ENCODE peak calls at places on chromosomes 13 and 19, in eight cellular contexts. Z is pancreas, T is mucosa of descending colon, J is thoracic aorta, Q is cardiac muscle cell, N is A673, S is esophagus squamous epithelium, R is fibroblast of lung. C is an unnamed sample. For H3K4me1, the result is how much of the 10 kb centered on the place peaks cover.

GRCh38 chr13:110484290-110485048 is 77.1 kb downstream of the RAB20 start:
- DNase-seq in N (no peak), Z (no peak), T (no peak), Q (no peak), S (no peak), R (no peak), J (no peak), C (no peak)

GRCh38 chr19:4267101-4267900 is 11.8 kb upstream of the SHD start:
- DNase-seq in Z (peak), T (peak), R (peak), N (peak), J (no peak), S (no peak), Q (peak), C (peak)

GRCh38 chr19:38836438-38837303 is 5.1 kb upstream of the ECH1 start:
- DNase-seq in N (no peak), Q (no peak), R (no peak), T (peak), S (no peak), Z (peak), J (no peak), C (no peak)

GRCh38 chr19:33392341-33393285 is 19.1 kb downstream of the CEBPG start:
- DNase-seq in S (no peak), Q (peak), Z (peak), J (no peak), N (no peak), R (no peak), T (peak), C (no peak)

GRCh38 chr19:3669616-3670257 is 30.5 kb downstream of the PIP5K1C start:
- DNase-seq in S (no peak), T (no peak), R (no peak), N (no peak), Q (no peak), J (no peak), Z (peak), C (no peak)

GRCh38 chr13:26920614-26921355 is 160.2 kb upstream of the GPR12 start:
- DNase-seq in R (no peak), N (no peak), Z (no peak), S (no peak), Q (no peak), T (no peak), J (no peak), C (no peak)

GRCh38 chr13:28618595-28618994 is 40.3 kb upstream of the POMP start:
- DNase-seq in Z (no peak), Q (no peak), S (no peak), J (no peak), N (no peak), R (no peak), T (no peak), C (no peak)

GRCh38 chr19:47032171-47032811 is 12.7 kb downstream of the NPAS1 start:
- DNase-seq in T (peak), S (no peak), R (no peak), Q (peak), Z (peak), J (no peak), N (no peak), C (peak)

GRCh38 chr13:23378009-23378632 is 55.4 kb downstream of the SACS start:
- DNase-seq in Z (no peak), N (peak), T (no peak), J (peak), Q (no peak), S (no peak), R (peak), C (peak)

GRCh38 chr13:113211774-113212173 is 2.4 kb downstream of the CUL4A start:
- DNase-seq in J (no peak), T (no peak), S (no peak), N (peak), Z (no peak), R (no peak), Q (no peak), C (no peak)
- TF ChIP-seq CTCF in J (no peak), T (no peak), S (no peak), N (peak), Z (no peak), R (no peak), Q (no peak), C (no peak)

DNA sequence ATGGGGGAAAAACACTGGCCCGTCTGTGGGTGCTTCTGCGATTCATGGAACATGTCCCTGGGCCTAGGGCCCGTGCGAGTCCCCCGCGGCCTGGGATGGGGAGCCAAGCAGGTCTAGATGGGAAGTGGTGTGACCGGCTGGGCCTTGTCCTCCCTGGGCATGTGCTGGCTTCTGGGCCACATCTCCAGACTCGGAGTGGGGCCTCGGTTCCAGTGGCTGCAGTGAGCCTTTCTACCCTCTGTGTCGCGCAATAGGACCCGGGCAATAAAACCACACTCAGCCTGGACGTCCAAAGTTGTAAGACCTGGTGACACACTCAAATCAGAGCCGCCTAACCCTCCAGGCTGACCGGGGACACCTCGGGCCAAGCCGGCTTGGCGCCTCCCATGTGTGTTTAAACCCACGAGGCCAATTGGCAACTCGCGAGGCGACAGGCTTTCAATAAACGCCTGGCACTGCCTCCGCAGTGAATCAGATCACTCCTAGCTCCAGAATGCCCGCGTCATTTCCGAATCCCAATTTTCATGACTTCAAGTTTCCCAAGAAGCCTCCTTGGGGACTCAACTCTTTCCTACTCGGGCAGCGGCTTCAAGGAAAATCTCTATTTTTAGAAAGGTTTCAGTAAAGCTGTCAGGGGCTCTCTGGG is 57.3 kb downstream of the KLF2 start:
- DNase-seq in Q (peak), R (no peak), S (no peak), T (peak), N (no peak), Z (no peak), J (peak), C (no peak)
- H3K4me1 ChIP-seq in Q (under half), R (under half), S (under half), T (under half), N (under half), Z (under half), J (under half), C (half or more)

GRCh38 chr19:1224047-1224825 is 13.6 kb downstream of the CBARP start:
- DNase-seq in S (no peak), J (no peak), N (no peak), Q (no peak), R (no peak), Z (peak), T (no peak), C (no peak)

GRCh38 chr19:1222394-1222793 is 15.4 kb downstream of the CBARP start:
- DNase-seq in Z (peak), N (no peak), S (no peak), J (no peak), R (no peak), Q (no peak), T (no peak), C (no peak)

GRCh38 chr19:1224847-1225246 is 13.0 kb downstream of the CBARP start:
- DNase-seq in Z (peak), R (no peak), T (no peak), J (no peak), S (no peak), N (no peak), Q (no peak), C (peak)

GRCh38 chr19:1221904-1222255 is 15.9 kb downstream of the CBARP start:
- DNase-seq in S (no peak), R (no peak), J (no peak), T (no peak), N (no peak), Z (peak), Q (no peak), C (no peak)

GRCh38 chr19:1223018-1223855 is 14.6 kb downstream of the CBARP start:
- DNase-seq in Z (peak), S (no peak), N (peak), J (no peak), R (peak), T (no peak), Q (no peak), C (peak)
- TF ChIP-seq CTCF in Z (no peak), S (peak), N (peak), J (peak), R (peak), T (no peak), Q (peak), C (no peak)

GRCh38 chr19:5964816-5965565 is 12.9 kb downstream of the RANBP3 start:
- DNase-seq in Q (no peak), S (no peak), R (no peak), Z (no peak), J (no peak), T (no peak), N (no peak), C (no peak)

GRCh38 chr19:5967571-5967970 is 10.4 kb downstream of the RANBP3 start:
- DNase-seq in J (no peak), T (no peak), Q (no peak), R (no peak), Z (no peak), N (no peak), S (no peak), C (no peak)

GRCh38 chr19:5966941-5967340 is 11.0 kb downstream of the RANBP3 start:
- DNase-seq in Z (no peak), S (no peak), N (no peak), T (no peak), Q (no peak), R (no peak), J (no peak), C (no peak)

GRCh38 chr19:5967994-5968430 is 9.9 kb downstream of the RANBP3 start:
- DNase-seq in Z (no peak), S (no peak), J (no peak), T (no peak), Q (peak), N (peak), R (peak), C (peak)

GRCh38 chr19:5966215-5966614 is 11.7 kb downstream of the RANBP3 start:
- DNase-seq in R (peak), N (no peak), S (no peak), Q (peak), T (no peak), Z (no peak), J (no peak), C (no peak)
- H3K4me1 ChIP-seq in R (under half), N (under half), S (half or more), Q (half or more), T (under half), Z (half or more), J (under half), C (half or more)

GRCh38 chr19:2027361-2027760 is 11.8 kb upstream of the BTBD2 start:
- DNase-seq in J (no peak), R (peak), S (no peak), Z (no peak), N (no peak), T (no peak), Q (no peak), C (no peak)
- TF ChIP-seq CTCF in J (no peak), R (no peak), S (no peak), Z (no peak), N (no peak), T (no peak), Q (no peak), C (no peak)

DNA sequence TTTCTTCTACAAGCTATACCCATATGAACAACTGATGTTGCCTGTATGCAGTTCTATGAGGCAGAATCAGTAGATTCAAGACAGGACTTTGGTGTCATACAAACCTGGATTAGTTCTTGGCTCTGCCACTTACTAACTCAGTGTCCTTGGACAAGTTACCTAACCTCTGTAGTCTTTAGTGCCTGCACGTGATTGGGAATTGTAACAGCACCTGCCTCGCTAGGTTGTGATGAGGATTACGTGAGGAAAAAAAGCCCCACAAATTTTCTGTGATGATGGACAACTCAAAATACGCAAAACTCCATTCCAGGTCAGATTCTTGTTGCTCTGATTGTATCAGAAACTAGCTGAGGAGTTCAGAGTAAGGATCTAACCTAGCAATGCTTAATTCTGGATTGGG is 89.3 kb downstream of the LRCH1 start:
- DNase-seq in R (no peak), Z (no peak), Q (no peak), T (no peak), S (no peak), N (no peak), J (no peak), C (no peak)
- H3K4me1 ChIP-seq in R (under half), Z (under half), Q (half or more), T (under half), S (under half), N (half or more), J (under half), C (under half)

GRCh38 chr13:64959276-64959675 is 2270.9 kb downstream of the PCDH9 start:
- DNase-seq in J (no peak), Z (no peak), Q (no peak), T (no peak), R (no peak), S (no peak), N (no peak), C (no peak)

GRCh38 chr13:64958106-64958505 is 2272.0 kb downstream of the PCDH9 start:
- DNase-seq in J (no peak), Q (no peak), T (no peak), S (no peak), Z (no peak), R (no peak), N (no peak), C (no peak)
- TF ChIP-seq CTCF in J (no peak), Q (no peak), T (no peak), S (no peak), Z (no peak), R (no peak), N (no peak), C (no peak)

C was measured in CD8-positive, alpha-beta T cell.